ENCODE peak calls at places on chromosomes 3 and 15, in ten cellular contexts. I is HepG2, B is GM12865, Z is MG63, E is left ventricle myocardium inferior, U is astrocyte, P is GM23338, V is hepatocyte, O is pancreas, C is colonic mucosa. G is an unnamed sample.
A peak's percentile ranks its signal among the peaks of the same experiment; 100 is the strongest.

GRCh38 chr3:168803536-168803935 is 707.8 kb upstream of the GOLIM4 start:
- DNase-seq in C (no peak), E (no peak), U (peak; percentile 12), Z (no peak), P (no peak), V (no peak), I (no peak), O (no peak), B (no peak), G (no peak)

GRCh38 chr3:33089515-33089914 is 7.4 kb downstream of the GLB1 start:
- DNase-seq in O (no peak), C (no peak), I (no peak), B (peak; percentile 73), P (no peak), V (no peak), Z (no peak), U (no peak), E (no peak), G (no peak)

GRCh38 chr3:191302451-191302850 is 26.7 kb upstream of the CCDC50 start:
- DNase-seq in O (no peak), B (no peak), U (no peak), P (no peak), I (no peak), E (no peak), V (peak; percentile 25), C (no peak), Z (no peak), G (no peak)

GRCh38 chr3:183272792-183273191 is 19.7 kb downstream of the B3GNT5 start:
- DNase-seq in Z (no peak), V (no peak), U (no peak), O (no peak), C (no peak), E (no peak), B (no peak), I (no peak), P (no peak), G (no peak)

GRCh38 chr3:9402410-9403228 is 5.2 kb downstream of the SETD5 start:
- DNase-seq in V (peak; percentile 73), C (peak; percentile 86), O (no peak), I (peak; percentile 88), U (no peak), E (no peak), P (peak; percentile 90), Z (no peak), B (no peak), G (no peak)

GRCh38 chr3:10205461-10206165 is 40.9 kb downstream of the IRAK2 start:
- DNase-seq in U (peak; percentile 93), C (no peak), B (no peak), I (no peak), O (no peak), Z (peak; percentile 93), P (no peak), E (no peak), V (no peak), G (peak; percentile 93)

GRCh38 chr3:196835081-196835480 is 32.6 kb upstream of the SENP5 start:
- DNase-seq in P (no peak), O (no peak), I (peak; percentile 22), B (no peak), V (peak; percentile 24), Z (no peak), C (no peak), U (no peak), E (no peak), G (no peak)

GRCh38 chr3:79651536-79652065 is 116.2 kb downstream of the ROBO1 start:
- DNase-seq in I (no peak), C (no peak), O (no peak), E (no peak), P (peak; percentile 34), V (no peak), B (no peak), U (no peak), Z (no peak), G (no peak)

GRCh38 chr15:91855684-91856553 is 2.4 kb downstream of the SLCO3A1 start:
- DNase-seq in P (peak; percentile 94), C (peak; percentile 88), V (peak; percentile 11), B (no peak), O (no peak), E (no peak), I (peak; percentile 3), U (no peak), Z (peak; percentile 24), G (no peak)

GRCh38 chr3:89276116-89276515 is 168.7 kb downstream of the EPHA3 start:
- DNase-seq in O (no peak), B (no peak), V (no peak), Z (no peak), E (no peak), I (no peak), C (no peak), P (no peak), U (no peak), G (no peak)

GRCh38 chr3:149920119-149920518 is 50.6 kb downstream of the PFN2 start:
- DNase-seq in P (no peak), E (no peak), I (no peak), B (no peak), U (no peak), V (no peak), C (no peak), Z (no peak), O (no peak), G (no peak)

GRCh38 chr15:56366211-56366610 is 985 bp downstream of the TEX9 start:
- DNase-seq in Z (no peak), E (no peak), C (no peak), I (no peak), P (peak; percentile 36), V (no peak), U (no peak), O (no peak), B (no peak), G (no peak)

GRCh38 chr15:41116116-41116871 is at the start of gene INO80:
- DNase-seq in U (peak; percentile 95), E (peak; percentile 98), I (peak; percentile 96), B (peak; percentile 98), O (peak; percentile 94), C (peak; percentile 100), V (peak; percentile 99), Z (peak; percentile 97), P (peak; percentile 99), G (peak; percentile 85)

GRCh38 chr3:191143224-191143623 is 55.8 kb upstream of the OSTN start:
- DNase-seq in E (no peak), I (no peak), P (no peak), V (no peak), C (no peak), B (no peak), Z (no peak), O (no peak), U (no peak), G (no peak)

GRCh38 chr3:120560304-120561250 is 35.6 kb upstream of the NDUFB4 start:
- DNase-seq in B (no peak), V (no peak), Z (peak; percentile 49), I (no peak), E (no peak), P (peak; percentile 67), U (peak; percentile 39), C (no peak), O (no peak), G (no peak)

GRCh38 chr3:159764211-159765024 is 224.2 kb upstream of the IL12A start:
- DNase-seq in E (peak; percentile 61), B (peak; percentile 25), I (no peak), V (peak; percentile 80), P (no peak), O (peak; percentile 63), C (peak; percentile 55), U (peak; percentile 70), Z (no peak), G (no peak)

GRCh38 chr3:159766563-159767185 is 222.0 kb upstream of the IL12A start:
- DNase-seq in I (no peak), O (no peak), U (no peak), P (peak; percentile 77), C (no peak), V (no peak), Z (peak; percentile 34), B (no peak), E (no peak), G (peak; percentile 75)

GRCh38 chr3:159765025-159765859 is 223.4 kb upstream of the IL12A start:
- DNase-seq in I (no peak), B (no peak), P (peak; percentile 66), O (peak; percentile 66), V (peak; percentile 85), E (peak; percentile 70), C (peak; percentile 67), Z (peak; percentile 99), U (peak; percentile 99), G (peak; percentile 82)

GRCh38 chr3:159763466-159764210 is 225.0 kb upstream of the IL12A start:
- DNase-seq in V (peak; percentile 88), P (peak; percentile 90), I (no peak), U (peak; percentile 81), E (peak; percentile 82), Z (peak; percentile 93), B (peak; percentile 63), C (peak; percentile 82), O (peak; percentile 84), G (peak; percentile 90)

GRCh38 chr3:159765860-159766294 is 222.8 kb upstream of the IL12A start:
- DNase-seq in P (no peak), V (no peak), B (no peak), U (no peak), O (no peak), Z (no peak), I (no peak), E (no peak), C (no peak), G (peak; percentile 89)
- H3K4me3 ChIP-seq in P (peak overlapping the region; percentile 95), V (peak overlapping the region; percentile 90), B (no peak overlapping the region), U (peak overlapping the region; percentile 82), O (no peak overlapping the region), Z (peak overlapping the region; percentile 83), I (no peak overlapping the region), E (peak overlapping the region; percentile 90), C (peak overlapping the region; percentile 55), G (peak overlapping the region; percentile 93)

GRCh38 chr3:128845119-128845518 is 34.3 kb upstream of the ACAD9 start:
- DNase-seq in I (peak; percentile 25), C (no peak), B (no peak), V (no peak), O (no peak), P (peak; percentile 73), U (no peak), E (no peak), Z (no peak), G (no peak)
- H3K4me3 ChIP-seq in I (peak overlapping the region; percentile 67), C (no peak overlapping the region), B (no peak overlapping the region), V (no peak overlapping the region), O (no peak overlapping the region), P (peak overlapping the region; percentile 47), U (peak overlapping the region; percentile 43), E (peak overlapping the region; percentile 69), Z (no peak overlapping the region), G (no peak overlapping the region)

DNA sequence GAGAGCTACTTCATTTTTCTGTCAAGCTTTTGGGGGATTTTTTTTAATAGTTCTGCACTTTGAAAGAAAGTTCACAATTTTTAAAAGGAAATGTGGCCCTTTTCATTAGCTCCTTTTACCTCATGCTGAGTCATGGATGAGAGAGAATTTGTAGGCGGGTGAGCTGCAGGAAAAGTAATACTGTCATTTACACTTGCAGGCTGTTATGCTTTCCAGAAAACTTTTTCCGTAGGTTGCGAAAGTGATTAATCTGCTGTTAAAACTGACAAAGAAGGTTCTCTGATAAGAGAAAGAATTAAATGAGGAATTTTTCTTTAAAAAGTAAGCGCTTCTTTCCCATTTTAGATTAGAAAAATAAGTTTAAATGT is 430.2 kb downstream of the LPP start:
- DNase-seq in Z (peak; percentile 49), O (no peak), I (no peak), U (peak; percentile 91), V (peak; percentile 20), P (peak; percentile 4), B (no peak), E (no peak), C (no peak), G (no peak)
- H3K4me3 ChIP-seq in Z (no peak overlapping the region), O (no peak overlapping the region), I (no peak overlapping the region), U (peak overlapping the region; percentile 22), V (no peak overlapping the region), P (no peak overlapping the region), B (no peak overlapping the region), E (no peak overlapping the region), C (no peak overlapping the region), G (no peak overlapping the region)

GRCh38 chr15:101615414-101615985 is 36.7 kb downstream of the TM2D3 start:
- DNase-seq in C (no peak), P (no peak), I (no peak), V (no peak), E (peak; percentile 45), O (no peak), Z (no peak), B (no peak), U (no peak), G (no peak)
- H3K4me3 ChIP-seq in C (no peak overlapping the region), P (peak overlapping the region; percentile 45), I (peak overlapping the region; percentile 52), V (no peak overlapping the region), E (peak overlapping the region; percentile 39), O (no peak overlapping the region), Z (no peak overlapping the region), B (no peak overlapping the region), U (no peak overlapping the region), G (peak overlapping the region; percentile 36)

G was measured in ascending aorta.